ENCODE peak calls at places on chromosome 10, in ten cellular contexts. Q is PC-3; U is stimulated activated CD8-positive, alpha-beta memory T cell treated with anti-CD3 and anti-CD28 coated beads, Interleukin-2, amount 100 ng/mL, for 1 hour; V is iris pigment epithelial cell; C is NCI-H774; H is T-helper 1 cell; I is thyroid gland; N is endothelial cell; K is Caki2; R is cardiac fibroblast. B is an unnamed sample.

GRCh38 chr10:71089162-71089561 is 123.2 kb upstream of the UNC5B start:
- DNase-seq in Q (no peak), U (no peak), V (no peak), C (no peak), H (no peak), I (no peak), N (no peak), K (no peak), R (no peak), B (no peak)

GRCh38 chr10:11144626-11145497 is 127.2 kb downstream of the CELF2 start:
- DNase-seq in Q (no peak), U (no peak), V (no peak), C (no peak), H (no peak), I (no peak), N (no peak), K (no peak), R (no peak), B (no peak)

GRCh38 chr10:84173543-84173942 is at the start of gene GPR15LG:
- DNase-seq in Q (no peak), U (no peak), V (no peak), C (no peak), H (no peak), I (no peak), N (no peak), K (no peak), R (no peak), B (no peak)

GRCh38 chr10:130455791-130456190 is 319.6 kb downstream of the GLRX3 start:
- DNase-seq in Q (no peak), U (no peak), V (no peak), C (no peak), H (no peak), I (no peak), N (no peak), K (no peak), R (no peak), B (no peak)

GRCh38 chr10:64103750-64104149 is 582.5 kb downstream of the REEP3 start:
- DNase-seq in Q (peak), U (no peak), V (no peak), C (no peak), H (no peak), I (no peak), N (no peak), K (no peak), R (peak), B (no peak)

GRCh38 chr10:65183236-65183635 is 1662.0 kb downstream of the REEP3 start:
- DNase-seq in Q (no peak), U (no peak), V (no peak), C (no peak), H (no peak), I (no peak), N (no peak), K (no peak), R (no peak), B (no peak)

GRCh38 chr10:124719213-124719851 is 24.8 kb downstream of the FAM53B start:
- DNase-seq in Q (peak), U (no peak), V (peak), C (no peak), H (no peak), I (peak), N (peak), K (no peak), R (peak), B (no peak)

GRCh38 chr10:96509017-96509641 is 4.6 kb downstream of the TLL2 start:
- DNase-seq in Q (no peak), U (no peak), V (peak), C (no peak), H (no peak), I (no peak), N (no peak), K (peak), R (peak), B (no peak)

GRCh38 chr10:126538439-126539140 is 131.9 kb downstream of the C10orf90 start:
- DNase-seq in Q (peak), U (no peak), V (no peak), C (no peak), H (no peak), I (no peak), N (no peak), K (no peak), R (no peak), B (no peak)

GRCh38 chr10:12973149-12973718 is 28.3 kb downstream of the CCDC3 start:
- DNase-seq in Q (no peak), U (no peak), V (no peak), C (no peak), H (no peak), I (no peak), N (no peak), K (no peak), R (no peak), B (no peak)

GRCh38 chr10:130434446-130435385 is 298.5 kb downstream of the GLRX3 start:
- DNase-seq in Q (no peak), U (no peak), V (no peak), C (no peak), H (no peak), I (no peak), N (no peak), K (no peak), R (no peak), B (no peak)

GRCh38 chr10:120972259-120972658 is 121.1 kb downstream of the WDR11 start:
- DNase-seq in Q (no peak), U (no peak), V (no peak), C (no peak), H (no peak), I (no peak), N (no peak), K (no peak), R (no peak), B (no peak)

GRCh38 chr10:124000792-124001201 is 92.6 kb downstream of the CHST15 start:
- DNase-seq in Q (peak), U (no peak), V (no peak), C (no peak), H (no peak), I (no peak), N (no peak), K (no peak), R (peak), B (no peak)

GRCh38 chr10:11450427-11450826 is 161.0 kb downstream of the USP6NL start:
- DNase-seq in Q (no peak), U (no peak), V (no peak), C (no peak), H (no peak), I (no peak), N (no peak), K (no peak), R (no peak), B (no peak)

GRCh38 chr10:36349445-36350063 is 707.5 kb upstream of the FZD8 start:
- DNase-seq in Q (no peak), U (no peak), V (peak), C (no peak), H (no peak), I (no peak), N (no peak), K (no peak), R (peak), B (no peak)

GRCh38 chr10:6838118-6838517 is 258.0 kb upstream of the PRKCQ start:
- DNase-seq in Q (peak), U (no peak), V (no peak), C (no peak), H (no peak), I (no peak), N (peak), K (peak), R (no peak), B (no peak)

GRCh38 chr10:8665322-8665721 is 610.8 kb downstream of the GATA3 start:
- DNase-seq in Q (no peak), U (no peak), V (no peak), C (no peak), H (no peak), I (no peak), N (no peak), K (no peak), R (no peak), B (no peak)

GRCh38 chr10:75211007-75211735 is 575 bp downstream of the VDAC2 start:
- DNase-seq in Q (peak), U (no peak), V (peak), C (no peak), H (no peak), I (no peak), N (no peak), K (peak), R (peak), B (no peak)

GRCh38 chr10:43781480-43782361 is 133.0 kb upstream of the ZNF32 start:
- DNase-seq in Q (peak), U (no peak), V (no peak), C (no peak), H (no peak), I (no peak), N (no peak), K (peak), R (no peak), B (no peak)

GRCh38 chr10:15335500-15335899 is 35.6 kb downstream of the FAM171A1 start:
- DNase-seq in Q (no peak), U (no peak), V (peak), C (no peak), H (no peak), I (no peak), N (no peak), K (no peak), R (no peak), B (no peak)

GRCh38 chr10:86955501-86956194 is 1.8 kb downstream of the MMRN2 start:
- DNase-seq in Q (no peak), U (no peak), V (no peak), C (no peak), H (no peak), I (no peak), N (peak), K (no peak), R (no peak), B (no peak)

GRCh38 chr10:71138126-71138860 is 74.1 kb upstream of the UNC5B start:
- DNase-seq in Q (no peak), U (no peak), V (no peak), C (peak), H (no peak), I (peak), N (no peak), K (no peak), R (no peak), B (no peak)

GRCh38 chr10:121645696-121646095 is 47.5 kb upstream of the FGFR2 start:
- DNase-seq in Q (no peak), U (no peak), V (no peak), C (no peak), H (no peak), I (no peak), N (no peak), K (no peak), R (no peak), B (no peak)

GRCh38 chr10:106384541-106384940 is 780.0 kb downstream of the SORCS1 start:
- DNase-seq in Q (no peak), U (no peak), V (peak), C (no peak), H (no peak), I (no peak), N (no peak), K (no peak), R (peak), B (no peak)

GRCh38 chr10:89550509-89550908 is 15.1 kb upstream of the SLC16A12 start:
- DNase-seq in Q (peak), U (no peak), V (peak), C (no peak), H (no peak), I (no peak), N (no peak), K (no peak), R (peak), B (no peak)

GRCh38 chr10:114869500-114869899 is 47.9 kb downstream of the FHIP2A start:
- DNase-seq in Q (peak), U (no peak), V (peak), C (no peak), H (no peak), I (no peak), N (no peak), K (no peak), R (peak), B (no peak)

GRCh38 chr10:43214956-43215561 is 51.8 kb downstream of the RASGEF1A start:
- DNase-seq in Q (no peak), U (no peak), V (no peak), C (no peak), H (no peak), I (no peak), N (no peak), K (no peak), R (no peak), B (no peak)

GRCh38 chr10:127431525-127431924 is 117.6 kb upstream of the NPS start:
- DNase-seq in Q (no peak), U (no peak), V (no peak), C (no peak), H (no peak), I (no peak), N (no peak), K (no peak), R (no peak), B (no peak)

GRCh38 chr10:76297787-76298281 is 866.4 kb downstream of the LRMDA start:
- DNase-seq in Q (no peak), U (no peak), V (no peak), C (peak), H (no peak), I (peak), N (no peak), K (peak), R (no peak), B (no peak)

GRCh38 chr10:314871-315270 is 179.6 kb downstream of the ZMYND11 start:
- DNase-seq in Q (no peak), U (no peak), V (peak), C (no peak), H (no peak), I (no peak), N (no peak), K (no peak), R (no peak), B (no peak)

GRCh38 chr10:50637003-50637579 is 13.3 kb upstream of the SGMS1 start:
- DNase-seq in Q (no peak), U (no peak), V (peak), C (no peak), H (no peak), I (no peak), N (no peak), K (no peak), R (peak), B (no peak)

GRCh38 chr10:47388879-47389278 is 4.8 kb upstream of the ZNF488 start:
- DNase-seq in Q (no peak), U (no peak), V (no peak), C (no peak), H (no peak), I (no peak), N (no peak), K (no peak), R (no peak), B (no peak)

GRCh38 chr10:42551582-42552187 is 86.7 kb downstream of the ZNF33B start:
- DNase-seq in Q (no peak), U (no peak), V (no peak), C (no peak), H (no peak), I (no peak), N (no peak), K (no peak), R (peak), B (no peak)

GRCh38 chr10:6163364-6164270 is 39.1 kb upstream of the PFKFB3 start:
- DNase-seq in Q (peak), U (peak), V (peak), C (peak), H (peak), I (peak), N (peak), K (peak), R (peak), B (peak)

B was measured in stimulated activated CD4-positive, alpha-beta T cell treated with anti-CD3 and anti-CD28 coated beads, Interleukin-1b, Interleukin-23, amount 100 ng/mL, for 1 hour.